ENCODE peak calls at places on chromosomes 4 and X, in four cellular contexts. J, P, L and C are unnamed samples.

GRCh38 chrX:31099536-31100090 is 27.8 kb upstream of the FTHL17 start:
- DNase-seq in J (no peak), P (no peak), L (no peak), C (no peak)

GRCh38 chr4:29459926-29460325 is 1260.2 kb upstream of the PCDH7 start:
- DNase-seq in J (no peak), P (no peak), L (no peak), C (peak; percentile 63)

GRCh38 chr4:163895369-163896005 is 401.0 kb downstream of the TMA16 start:
- DNase-seq in J (no peak), P (no peak), L (no peak), C (no peak)

GRCh38 chr4:125985856-125986255 is 671.1 kb downstream of the FAT4 start:
- DNase-seq in J (no peak), P (peak; percentile 88), L (no peak), C (no peak)

GRCh38 chrX:135740683-135741149 is 27.3 kb downstream of the CT45A3 start:
- DNase-seq in J (peak; percentile 6), P (no peak), L (peak; percentile 5), C (no peak)

GRCh38 chr4:9904976-9905587 is 116.2 kb downstream of the SLC2A9 start:
- DNase-seq in J (no peak), P (no peak), L (no peak), C (peak; percentile 1)

GRCh38 chr4:139740531-139741041 is 75.0 kb downstream of the MGST2 start:
- DNase-seq in J (no peak), P (no peak), L (peak; percentile 83), C (peak; percentile 97)

GRCh38 chr4:52643846-52644245 is 15.3 kb downstream of the USP46 start:
- DNase-seq in J (peak; percentile 4), P (no peak), L (peak; percentile 34), C (peak; percentile 78)

GRCh38 chrX:129808829-129809745 is 29.3 kb downstream of the SASH3 start:
- DNase-seq in J (no peak), P (no peak), L (no peak), C (no peak)

GRCh38 chr4:24657768-24658617 is 73.6 kb upstream of the DHX15 start:
- DNase-seq in J (peak; percentile 47), P (no peak), L (peak; percentile 73), C (peak; percentile 52)

GRCh38 chrX:56802921-56803848 is 74.1 kb downstream of the NBDY start:
- DNase-seq in J (no peak), P (peak; percentile 36), L (peak; percentile 39), C (peak; percentile 76)

GRCh38 chr4:52407545-52407944 is 251.6 kb downstream of the USP46 start:
- DNase-seq in J (peak; percentile 29), P (peak; percentile 15), L (peak; percentile 20), C (no peak)

GRCh38 chr4:149914521-149915115 is 99.0 kb upstream of the IQCM start:
- DNase-seq in J (peak; percentile 52), P (no peak), L (peak; percentile 32), C (peak; percentile 68)

GRCh38 chr4:172975651-172976229 is 192.9 kb upstream of the GALNT7 start:
- DNase-seq in J (no peak), P (no peak), L (no peak), C (no peak)

GRCh38 chr4:86970447-86971354 is 35.9 kb downstream of the AFF1 start:
- DNase-seq in J (no peak), P (no peak), L (no peak), C (no peak)

GRCh38 chrX:97200454-97200853 is 316.7 kb downstream of the RPA4 start:
- DNase-seq in J (no peak), P (no peak), L (no peak), C (no peak)

GRCh38 chr4:35541146-35541887 is 703.0 kb downstream of the ARAP2 start:
- DNase-seq in J (no peak), P (no peak), L (no peak), C (no peak)
- H2AFZ ChIP-seq in J (no peak overlapping the region), P (peak overlapping the region; percentile 89), L (no peak overlapping the region), C (no peak overlapping the region)

GRCh38 chr4:75907956-75908355 is 5.7 kb upstream of the PPEF2 start:
- DNase-seq in J (no peak), P (no peak), L (no peak), C (no peak)
- TF ChIP-seq CEBPB in J (no peak), P (no peak), L (no peak), C (no peak)

DNA sequence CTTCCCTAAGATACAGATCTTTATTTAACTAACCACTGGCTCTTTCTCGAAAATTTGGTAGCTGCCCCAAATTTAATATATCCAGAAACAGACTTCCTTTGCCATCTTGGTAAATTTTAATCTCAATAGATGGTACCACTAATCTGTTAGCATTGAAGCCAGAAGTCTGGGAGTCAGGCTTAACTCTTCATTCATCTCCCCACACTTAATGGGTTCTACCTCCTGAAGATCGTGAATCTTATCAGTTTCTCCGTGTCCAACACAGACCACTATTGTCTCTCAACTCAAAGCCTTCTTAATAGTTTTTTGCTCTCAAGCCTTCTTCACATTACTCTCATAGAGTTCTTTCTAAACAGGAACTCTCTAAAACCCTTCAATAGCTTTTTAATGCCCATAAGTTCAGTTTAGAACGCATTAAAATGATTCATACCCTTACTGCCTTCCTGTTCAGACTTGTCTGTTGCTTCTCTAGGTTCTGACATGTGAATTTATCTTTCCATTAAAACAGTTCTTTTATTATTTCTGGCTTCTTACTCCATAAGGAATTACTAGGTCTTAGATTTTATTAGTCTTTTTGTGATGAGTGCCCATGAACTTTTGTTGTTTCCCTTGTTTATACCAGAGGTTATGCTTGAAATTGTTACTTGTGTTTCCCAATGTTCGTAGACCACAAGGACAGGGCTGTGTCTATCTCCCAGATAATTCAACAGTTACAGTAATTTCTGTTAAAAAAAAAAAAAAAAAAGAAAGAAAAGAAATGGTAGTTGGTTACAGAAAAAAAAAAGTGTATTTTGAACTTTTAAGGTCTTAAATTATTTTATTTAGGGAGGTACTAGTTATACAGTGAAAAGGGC is 54.7 kb downstream of the SMARCAD1 start:
- DNase-seq in J (no peak), P (no peak), L (no peak), C (no peak)
- H3K9ac ChIP-seq in J (no peak overlapping the region), P (no peak overlapping the region), L (no peak overlapping the region), C (no peak overlapping the region)

DNA sequence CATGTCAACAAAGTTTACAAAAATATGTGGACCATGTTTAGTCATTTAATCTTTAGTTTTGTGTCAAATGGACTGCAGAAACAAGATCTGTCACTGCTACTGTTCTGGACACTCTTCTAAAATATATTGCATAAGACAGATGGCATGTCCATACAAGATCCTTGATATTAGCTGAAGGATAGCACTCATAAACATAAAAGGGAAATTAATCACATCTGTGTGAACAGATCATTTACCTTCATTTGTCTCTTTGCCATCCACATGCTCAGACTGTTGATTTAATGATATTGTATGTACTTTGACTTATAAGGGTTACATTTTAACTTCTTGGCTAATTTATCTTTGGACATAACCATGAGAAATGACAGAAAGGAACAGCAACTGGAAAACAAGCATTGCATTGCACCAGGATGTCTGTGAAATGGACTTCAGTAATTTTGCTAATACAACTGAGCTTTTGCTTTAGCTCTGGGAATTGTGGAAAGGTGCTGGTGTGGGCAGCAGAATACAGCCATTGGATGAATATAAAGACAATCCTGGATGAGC is at the start of gene UGT2B7:
- DNase-seq in J (no peak), P (no peak), L (peak; percentile 91), C (no peak)
- H2AFZ ChIP-seq in J (no peak within 1 kb of the TSS), P (no peak within 1 kb of the TSS), L (no peak within 1 kb of the TSS), C (no peak within 1 kb of the TSS)

DNA sequence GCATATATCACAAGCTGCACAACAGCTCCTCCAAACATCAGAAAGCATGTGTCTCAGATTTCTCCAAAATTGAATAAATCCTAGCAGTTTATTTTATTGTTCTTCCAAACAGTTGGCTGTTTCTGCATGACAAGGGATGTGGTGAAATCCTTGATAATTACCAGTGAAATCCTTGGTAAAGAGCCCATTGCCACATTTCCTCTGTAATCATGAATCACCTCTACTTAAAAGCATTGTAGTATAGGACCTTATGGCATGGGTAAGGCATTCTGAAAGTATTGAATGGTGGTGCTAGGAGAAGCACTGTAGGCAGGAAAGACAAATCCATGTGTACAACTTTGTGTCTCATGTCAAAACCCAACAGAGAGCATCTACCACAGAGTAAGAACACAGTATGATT is 135.8 kb upstream of the NDST3 start:
- DNase-seq in J (no peak), P (no peak), L (no peak), C (no peak)
- TF ChIP-seq CEBPB in J (no peak), P (no peak), L (no peak), C (no peak)

GRCh38 chrX:8424941-8425340 is 39.7 kb upstream of the VCX3B start:
- DNase-seq in J (no peak), P (no peak), L (no peak), C (no peak)
- H3K9ac ChIP-seq in J (no peak overlapping the region), P (no peak overlapping the region), L (no peak overlapping the region), C (no peak overlapping the region)

DNA sequence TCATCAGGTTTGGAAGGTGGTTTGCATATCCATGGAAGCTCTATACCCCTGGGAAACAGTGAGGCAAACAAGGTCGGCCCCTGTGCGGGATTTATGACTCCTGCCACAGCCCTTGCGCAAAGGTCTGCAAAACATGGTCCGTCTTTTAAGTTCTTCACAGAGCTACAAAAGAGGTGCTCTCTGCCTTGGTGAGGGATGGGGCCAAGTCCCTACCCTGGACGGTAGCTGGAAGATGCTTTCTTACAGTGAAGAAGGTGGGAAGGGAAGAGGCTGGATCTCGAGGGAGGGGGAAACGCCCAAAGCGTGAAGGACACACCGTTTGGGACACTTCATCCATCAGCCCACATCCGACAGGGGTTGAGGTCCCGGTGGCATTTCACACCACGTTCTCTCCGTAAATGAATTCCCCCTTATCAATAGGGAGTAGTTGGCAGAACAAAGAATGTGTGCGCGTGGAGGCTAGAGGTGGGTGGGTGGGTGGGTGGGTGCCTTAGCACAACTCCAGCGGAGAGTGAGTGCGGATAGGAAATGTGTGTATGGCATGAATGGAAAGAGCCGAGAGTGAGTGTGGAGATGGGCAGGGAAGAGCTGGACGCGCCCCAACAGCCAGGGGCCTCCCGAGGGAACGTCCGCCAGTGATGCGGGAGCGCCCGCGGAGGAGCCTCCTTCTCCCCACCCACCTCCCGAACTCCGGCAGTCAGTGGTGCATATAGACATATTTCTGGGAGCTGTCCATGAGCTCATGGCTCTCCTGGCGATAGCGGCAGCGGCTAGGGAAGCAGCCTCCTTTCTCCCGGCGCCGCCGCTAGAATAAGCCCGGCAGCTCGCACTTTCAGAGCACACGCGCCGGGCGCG is 68.3 kb downstream of the LARP7 start:
- DNase-seq in J (peak; percentile 8), P (peak; percentile 19), L (peak; percentile 8), C (peak; percentile 58)
- H2AFZ ChIP-seq in J (peak overlapping the region; percentile 18), P (no peak overlapping the region), L (no peak overlapping the region), C (peak overlapping the region; percentile 76)